ENCODE peak calls at places on chromosomes 6 and 20, in six cellular contexts. T is uterus, V is H1, L is body of pancreas, G is testis, X is left lung. F is an unnamed sample.

GRCh38 chr6:168054663-168055560 is 24.1 kb downstream of the FRMD1 start:
- DNase-seq in T (no peak), V (no peak), L (no peak), G (no peak), X (peak), F (no peak)

GRCh38 chr6:151059612-151060095 is 180.1 kb upstream of the AKAP12 start:
- DNase-seq in T (no peak), V (no peak), L (no peak), G (peak), X (no peak), F (no peak)

GRCh38 chr6:158184598-158184997 is 16.4 kb downstream of the GTF2H5 start:
- DNase-seq in T (no peak), V (no peak), L (no peak), G (no peak), X (no peak), F (no peak)

GRCh38 chr6:132087391-132087790 is 136.2 kb upstream of the CCN2 start:
- DNase-seq in T (no peak), V (no peak), L (no peak), G (no peak), X (no peak), F (no peak)

GRCh38 chr20:37781626-37782025 is 87.8 kb downstream of the CTNNBL1 start:
- DNase-seq in T (no peak), V (no peak), L (no peak), G (no peak), X (no peak), F (no peak)

GRCh38 chr6:126228001-126228791 is 111.7 kb upstream of the CENPW start:
- DNase-seq in T (no peak), V (no peak), L (no peak), G (no peak), X (peak), F (no peak)

GRCh38 chr6:114052141-114052540 is 81.2 kb upstream of the HDAC2 start:
- DNase-seq in T (no peak), V (no peak), L (no peak), G (no peak), X (no peak), F (no peak)

GRCh38 chr6:161139766-161140553 is 133.9 kb downstream of the AGPAT4 start:
- DNase-seq in T (no peak), V (peak), L (no peak), G (no peak), X (peak), F (no peak)

GRCh38 chr20:24337074-24337473 is 132.4 kb upstream of the SYNDIG1 start:
- DNase-seq in T (no peak), V (no peak), L (no peak), G (no peak), X (no peak), F (no peak)

GRCh38 chr20:38941726-38942389 is 15.6 kb downstream of the FAM83D start:
- DNase-seq in T (no peak), V (no peak), L (no peak), G (no peak), X (no peak), F (no peak)
- TF ChIP-seq CTCF in T (no peak), V (no peak), L (no peak), G (no peak), X (no peak), F (no peak)

GRCh38 chr6:163339466-163339865 is 75.1 kb upstream of the QKI start:
- DNase-seq in T (no peak), V (no peak), L (no peak), G (no peak), X (no peak), F (no peak)

GRCh38 chr6:163338671-163339405 is 75.7 kb upstream of the QKI start:
- DNase-seq in T (no peak), V (no peak), L (no peak), G (no peak), X (no peak), F (no peak)

GRCh38 chr6:163341671-163342070 is 72.8 kb upstream of the QKI start:
- DNase-seq in T (no peak), V (no peak), L (no peak), G (no peak), X (no peak), F (no peak)

GRCh38 chr6:163341224-163341623 is 73.3 kb upstream of the QKI start:
- DNase-seq in T (no peak), V (no peak), L (no peak), G (no peak), X (no peak), F (no peak)

GRCh38 chr6:163340201-163340887 is 74.2 kb upstream of the QKI start:
- DNase-seq in T (no peak), V (no peak), L (no peak), G (no peak), X (no peak), F (no peak)
- TF ChIP-seq CTCF in T (no peak), V (peak), L (no peak), G (no peak), X (no peak), F (no peak)

GRCh38 chr6:144094731-144095133 is 641 bp downstream of the SF3B5 start:
- DNase-seq in T (no peak), V (no peak), L (no peak), G (no peak), X (no peak), F (no peak)

GRCh38 chr6:144098993-144099392 is 3.6 kb upstream of the SF3B5 start:
- DNase-seq in T (no peak), V (no peak), L (no peak), G (no peak), X (no peak), F (no peak)

GRCh38 chr6:144093236-144093635 is 2.1 kb downstream of the SF3B5 start:
- DNase-seq in T (no peak), V (no peak), L (no peak), G (no peak), X (no peak), F (no peak)

GRCh38 chr6:144093658-144094057 is 1.7 kb downstream of the SF3B5 start:
- DNase-seq in T (no peak), V (no peak), L (no peak), G (no peak), X (no peak), F (no peak)

GRCh38 chr6:144095134-144096002 is at the start of gene SF3B5:
- DNase-seq in T (peak), V (peak), L (peak), G (peak), X (peak), F (peak)
- TF ChIP-seq CTCF in T (no peak), V (no peak), L (no peak), G (peak), X (no peak), F (no peak)

GRCh38 chr20:48708630-48709029 is 119.2 kb downstream of the PREX1 start:
- DNase-seq in T (no peak), V (no peak), L (no peak), G (no peak), X (no peak), F (no peak)

GRCh38 chr20:48705208-48706115 is 122.3 kb downstream of the PREX1 start:
- DNase-seq in T (no peak), V (no peak), L (no peak), G (no peak), X (no peak), F (no peak)

GRCh38 chr20:48706116-48706656 is 121.6 kb downstream of the PREX1 start:
- DNase-seq in T (no peak), V (no peak), L (no peak), G (no peak), X (no peak), F (no peak)

GRCh38 chr20:48708116-48708515 is 119.7 kb downstream of the PREX1 start:
- DNase-seq in T (no peak), V (no peak), L (no peak), G (no peak), X (no peak), F (no peak)

GRCh38 chr20:48706710-48707339 is 121.0 kb downstream of the PREX1 start:
- DNase-seq in T (no peak), V (no peak), L (no peak), G (no peak), X (no peak), F (no peak)
- TF ChIP-seq CTCF in T (no peak), V (peak), L (no peak), G (no peak), X (no peak), F (no peak)

GRCh38 chr6:40774932-40775331 is 187.8 kb upstream of the LRFN2 start:
- DNase-seq in T (no peak), V (no peak), L (no peak), G (no peak), X (no peak), F (no peak)
- TF ChIP-seq CTCF in T (no peak), V (peak), L (no peak), G (no peak), X (no peak), F (no peak)

DNA sequence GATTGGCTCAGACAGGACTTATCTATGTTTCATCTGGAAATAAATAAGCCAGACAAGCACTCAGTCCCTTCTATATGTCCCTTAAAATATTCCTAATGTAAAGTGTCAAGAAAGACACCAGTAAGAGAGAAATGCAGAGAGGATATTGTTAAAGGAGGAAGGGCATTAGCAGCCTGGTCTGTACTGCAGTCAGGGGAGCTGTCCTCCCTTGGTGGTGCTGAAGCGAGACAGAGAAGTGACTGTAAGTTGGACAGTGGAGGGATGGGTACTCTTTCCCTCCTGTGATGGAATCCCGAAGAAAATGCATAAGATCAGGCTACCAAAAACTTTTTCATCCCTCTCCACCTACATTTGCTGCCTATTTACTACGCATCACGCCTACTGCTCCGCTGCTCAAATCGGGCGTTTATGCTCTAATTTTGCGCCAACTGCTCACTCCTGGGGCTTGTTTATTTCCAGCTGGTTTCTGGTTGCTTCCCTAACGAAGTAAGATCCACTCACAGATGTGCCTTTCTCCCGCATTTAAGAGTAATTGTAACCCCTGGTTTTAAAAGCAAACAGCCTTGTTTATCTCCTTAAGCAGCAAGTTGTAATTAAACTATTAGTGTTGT is 35.2 kb downstream of the PHACTR1 start:
- DNase-seq in T (no peak), V (peak), L (peak), G (peak), X (no peak), F (peak)
- TF ChIP-seq CTCF in T (no peak), V (no peak), L (no peak), G (no peak), X (no peak), F (no peak)